ENCODE peak calls at places on chromosomes 5 and 9, in ten cellular contexts. U is transverse colon, Y is A549, A is OCI-LY7, N is IMR-90, K is RWPE2, V is uterus, I is endodermal cell, B is stomach, E is aorta. R is an unnamed sample.
A peak's percentile ranks its signal among the peaks of the same experiment; 100 is the strongest.

GRCh38 chr9:97954550-97954989 is 16.6 kb upstream of the HEMGN start:
- DNase-seq in U (peak; percentile 48), Y (peak; percentile 70), A (peak; percentile 90), N (no peak), K (no peak), V (no peak), I (peak; percentile 87), B (peak; percentile 55), E (no peak), R (peak; percentile 11)

GRCh38 chr5:141958113-141958512 is at the start of gene PCDH12:
- DNase-seq in U (peak; percentile 13), Y (no peak), A (peak; percentile 24), N (peak; percentile 7), K (no peak), V (no peak), I (no peak), B (no peak), E (peak; percentile 71), R (peak; percentile 78)

GRCh38 chr9:129436751-129437625 is 183.9 kb downstream of the C9orf50 start:
- DNase-seq in U (peak; percentile 47), Y (no peak), A (no peak), N (peak; percentile 57), K (no peak), V (peak; percentile 83), I (peak; percentile 74), B (peak; percentile 85), E (peak; percentile 82), R (peak; percentile 92)

GRCh38 chr5:6715271-6715670 is 2.0 kb downstream of the TENT4A start:
- DNase-seq in U (no peak), Y (no peak), A (no peak), N (no peak), K (no peak), V (no peak), I (no peak), B (no peak), E (no peak), R (no peak)

GRCh38 chr5:35954175-35954574 is 15.8 kb upstream of the CAPSL start:
- DNase-seq in U (no peak), Y (no peak), A (no peak), N (no peak), K (no peak), V (no peak), I (peak; percentile 68), B (no peak), E (no peak), R (no peak)

GRCh38 chr5:139043127-139043905 is 154.9 kb downstream of the SIL1 start:
- DNase-seq in U (no peak), Y (no peak), A (no peak), N (peak; percentile 33), K (no peak), V (no peak), I (no peak), B (no peak), E (no peak), R (peak; percentile 37)

GRCh38 chr5:126234563-126235195 is 188.5 kb upstream of the GRAMD2B start:
- DNase-seq in U (peak; percentile 19), Y (peak; percentile 19), A (peak; percentile 15), N (peak; percentile 6), K (no peak), V (no peak), I (peak; percentile 77), B (no peak), E (no peak), R (peak; percentile 58)

GRCh38 chr5:128036961-128037360 is 46.6 kb upstream of the SLC12A2 start:
- DNase-seq in U (no peak), Y (peak; percentile 91), A (no peak), N (peak; percentile 11), K (no peak), V (no peak), I (no peak), B (no peak), E (no peak), R (no peak)

GRCh38 chr5:32712463-32713395 is 1.6 kb downstream of the NPR3 start:
- DNase-seq in U (no peak), Y (no peak), A (no peak), N (peak; percentile 35), K (no peak), V (no peak), I (peak; percentile 74), B (no peak), E (peak; percentile 49), R (peak; percentile 4)

GRCh38 chr5:126446498-126447224 is 23.5 kb downstream of the GRAMD2B start:
- DNase-seq in U (peak; percentile 61), Y (peak; percentile 17), A (no peak), N (peak; percentile 88), K (peak; percentile 90), V (no peak), I (no peak), B (no peak), E (no peak), R (no peak)

GRCh38 chr5:22899341-22899740 is 46.2 kb upstream of the CDH12 start:
- DNase-seq in U (no peak), Y (no peak), A (no peak), N (no peak), K (no peak), V (no peak), I (no peak), B (no peak), E (no peak), R (no peak)

GRCh38 chr9:79574716-79575242 is 3.0 kb downstream of the TLE4 start:
- DNase-seq in U (no peak), Y (no peak), A (no peak), N (peak; percentile 33), K (no peak), V (no peak), I (no peak), B (no peak), E (no peak), R (no peak)

GRCh38 chr9:96615421-96615820 is 4.2 kb downstream of the CDC14B start:
- DNase-seq in U (no peak), Y (no peak), A (no peak), N (no peak), K (no peak), V (no peak), I (no peak), B (no peak), E (no peak), R (no peak)

GRCh38 chr9:96611302-96611701 is 8.3 kb downstream of the CDC14B start:
- DNase-seq in U (no peak), Y (no peak), A (no peak), N (no peak), K (no peak), V (no peak), I (no peak), B (no peak), E (no peak), R (no peak)

GRCh38 chr9:96609732-96610131 is 9.9 kb downstream of the CDC14B start:
- DNase-seq in U (no peak), Y (no peak), A (no peak), N (no peak), K (no peak), V (no peak), I (no peak), B (no peak), E (no peak), R (no peak)

GRCh38 chr9:96612966-96613589 is 6.6 kb downstream of the CDC14B start:
- DNase-seq in U (no peak), Y (no peak), A (no peak), N (no peak), K (no peak), V (no peak), I (no peak), B (no peak), E (no peak), R (no peak)

GRCh38 chr9:96612105-96612965 is 7.3 kb downstream of the CDC14B start:
- DNase-seq in U (peak; percentile 52), Y (peak; percentile 79), A (no peak), N (peak; percentile 96), K (no peak), V (peak; percentile 18), I (peak; percentile 55), B (peak; percentile 67), E (peak; percentile 58), R (peak; percentile 80)
- H3K4me3 ChIP-seq in U (no peak overlapping the region), Y (peak overlapping the region; percentile 18), A (no peak overlapping the region), N (peak overlapping the region; percentile 0), K (no peak overlapping the region), V (no peak overlapping the region), I (no peak overlapping the region), B (no peak overlapping the region), E (no peak overlapping the region), R (no peak overlapping the region)

GRCh38 chr9:103837940-103838339 is 256.2 kb upstream of the SMC2 start:
- DNase-seq in U (no peak), Y (no peak), A (no peak), N (no peak), K (no peak), V (no peak), I (peak; percentile 52), B (no peak), E (no peak), R (no peak)

DNA sequence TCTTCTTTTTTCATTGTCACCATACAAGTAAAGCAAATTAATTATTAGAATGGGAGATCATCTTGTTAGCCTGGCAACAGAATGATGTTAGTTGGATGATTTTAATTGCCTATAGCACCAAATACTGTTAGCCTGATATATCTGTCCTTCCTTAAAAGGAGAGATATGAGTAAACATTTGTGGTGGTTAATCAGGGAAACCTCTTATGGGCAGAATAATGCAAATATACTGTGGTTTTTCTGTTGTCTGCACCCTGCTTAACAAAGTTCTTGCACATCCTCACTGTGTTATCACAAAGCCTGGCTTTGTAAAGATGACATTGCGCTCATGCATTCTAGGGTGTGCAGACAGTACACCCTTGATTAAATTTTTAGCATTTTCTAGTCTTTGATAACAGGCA is 254.9 kb upstream of the SMC2 start:
- DNase-seq in U (no peak), Y (no peak), A (no peak), N (no peak), K (no peak), V (no peak), I (no peak), B (no peak), E (no peak), R (no peak)
- H3K9me3 ChIP-seq in U (no peaks in the 10 kb centered on the region), Y (no peaks in the 10 kb centered on the region), A (no peaks in the 10 kb centered on the region), N (peaks cover 5% of the 10 kb centered on the region), K (no peaks in the 10 kb centered on the region), V (no peaks in the 10 kb centered on the region), I (peaks cover 26% of the 10 kb centered on the region), B (peaks cover 3% of the 10 kb centered on the region), E (no peaks in the 10 kb centered on the region), R (no peaks in the 10 kb centered on the region)

GRCh38 chr9:116868212-116868611 is 181.1 kb downstream of the TRIM32 start:
- DNase-seq in U (no peak), Y (peak; percentile 54), A (no peak), N (no peak), K (no peak), V (no peak), I (peak; percentile 47), B (no peak), E (no peak), R (no peak)
- H3K4me3 ChIP-seq in U (no peak overlapping the region), Y (no peak overlapping the region), A (no peak overlapping the region), N (no peak overlapping the region), K (no peak overlapping the region), V (no peak overlapping the region), I (no peak overlapping the region), B (no peak overlapping the region), E (no peak overlapping the region), R (no peak overlapping the region)

DNA sequence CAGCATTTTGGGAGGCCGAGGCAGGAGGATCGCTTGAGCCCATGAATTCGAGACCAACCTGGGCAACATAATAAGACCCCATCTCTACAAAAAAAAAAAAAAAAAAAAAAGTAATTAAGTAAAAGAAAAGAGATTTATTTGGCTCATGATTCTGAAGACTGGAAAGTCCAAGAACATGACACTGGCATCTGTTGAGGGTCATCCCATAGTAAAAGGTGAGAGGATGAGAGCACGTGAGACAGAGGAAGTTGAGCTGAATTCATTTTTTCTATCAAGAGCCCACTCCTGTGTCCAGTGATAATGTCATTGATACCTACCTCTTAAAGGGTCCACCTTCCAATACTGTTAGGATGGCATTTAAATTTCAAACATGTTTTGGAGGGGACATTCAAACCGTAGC is 19.8 kb downstream of the CREBRF start:
- DNase-seq in U (no peak), Y (no peak), A (no peak), N (no peak), K (no peak), V (no peak), I (no peak), B (no peak), E (no peak), R (no peak)
- H3K9me3 ChIP-seq in U (no peaks in the 10 kb centered on the region), Y (no peaks in the 10 kb centered on the region), A (no peaks in the 10 kb centered on the region), N (no peaks in the 10 kb centered on the region), K (no peaks in the 10 kb centered on the region), V (no peaks in the 10 kb centered on the region), I (no peaks in the 10 kb centered on the region), B (no peaks in the 10 kb centered on the region), E (no peaks in the 10 kb centered on the region), R (no peaks in the 10 kb centered on the region)